ENCODE peak calls at places on chromosomes 12 and 14, in five cellular contexts. O is kidney, V is adipocyte, T is MM.1S, L is HAP-1. J is an unnamed sample.

GRCh38 chr12:119594772-119595445 is 1.3 kb downstream of the TMEM233 start:
- DNase-seq in L (no peak), O (peak; percentile 78), T (no peak), V (no peak), J (peak; percentile 98)

GRCh38 chr14:102630405-102630804 is 38.0 kb downstream of the RCOR1 start:
- DNase-seq in L (no peak), V (no peak), O (no peak), T (no peak), J (peak; percentile 9)

GRCh38 chr12:104526751-104527150 is 70.0 kb downstream of the CHST11 start:
- DNase-seq in T (no peak), O (no peak), L (no peak), V (no peak), J (no peak)

GRCh38 chr14:68249534-68250517 is 430.2 kb downstream of the RAD51B start:
- DNase-seq in T (no peak), L (no peak), O (no peak), V (peak; percentile 77), J (peak; percentile 17)

GRCh38 chr12:77720258-77720657 is 110.4 kb upstream of the NAV3 start:
- DNase-seq in O (no peak), L (no peak), T (no peak), V (no peak), J (no peak)

GRCh38 chr12:103279444-103279843 is 216.3 kb downstream of the C12orf42 start:
- DNase-seq in O (no peak), L (no peak), T (peak; percentile 78), V (no peak), J (no peak)

GRCh38 chr14:22427771-22428228 is 161.2 kb downstream of the DAD1 start:
- DNase-seq in L (peak; percentile 21), V (peak; percentile 94), T (no peak), O (no peak), J (no peak)

GRCh38 chr12:16458521-16459078 is 111.2 kb downstream of the MGST1 start:
- DNase-seq in O (no peak), T (no peak), L (no peak), V (no peak), J (no peak)

GRCh38 chr12:52243774-52244614 is 11.0 kb downstream of the KRT7 start:
- DNase-seq in L (no peak), O (peak; percentile 96), V (peak; percentile 93), T (peak; percentile 10), J (peak; percentile 84)

GRCh38 chr12:72692338-72692737 is 420.2 kb downstream of the TRHDE start:
- DNase-seq in L (peak; percentile 27), T (no peak), V (no peak), O (no peak), J (no peak)
- H3K4me1 ChIP-seq in L (peaks cover 20% of the 10 kb centered on the region), T (no peaks in the 10 kb centered on the region), V (no peaks in the 10 kb centered on the region), O (no peaks in the 10 kb centered on the region), J (no peaks in the 10 kb centered on the region)

DNA sequence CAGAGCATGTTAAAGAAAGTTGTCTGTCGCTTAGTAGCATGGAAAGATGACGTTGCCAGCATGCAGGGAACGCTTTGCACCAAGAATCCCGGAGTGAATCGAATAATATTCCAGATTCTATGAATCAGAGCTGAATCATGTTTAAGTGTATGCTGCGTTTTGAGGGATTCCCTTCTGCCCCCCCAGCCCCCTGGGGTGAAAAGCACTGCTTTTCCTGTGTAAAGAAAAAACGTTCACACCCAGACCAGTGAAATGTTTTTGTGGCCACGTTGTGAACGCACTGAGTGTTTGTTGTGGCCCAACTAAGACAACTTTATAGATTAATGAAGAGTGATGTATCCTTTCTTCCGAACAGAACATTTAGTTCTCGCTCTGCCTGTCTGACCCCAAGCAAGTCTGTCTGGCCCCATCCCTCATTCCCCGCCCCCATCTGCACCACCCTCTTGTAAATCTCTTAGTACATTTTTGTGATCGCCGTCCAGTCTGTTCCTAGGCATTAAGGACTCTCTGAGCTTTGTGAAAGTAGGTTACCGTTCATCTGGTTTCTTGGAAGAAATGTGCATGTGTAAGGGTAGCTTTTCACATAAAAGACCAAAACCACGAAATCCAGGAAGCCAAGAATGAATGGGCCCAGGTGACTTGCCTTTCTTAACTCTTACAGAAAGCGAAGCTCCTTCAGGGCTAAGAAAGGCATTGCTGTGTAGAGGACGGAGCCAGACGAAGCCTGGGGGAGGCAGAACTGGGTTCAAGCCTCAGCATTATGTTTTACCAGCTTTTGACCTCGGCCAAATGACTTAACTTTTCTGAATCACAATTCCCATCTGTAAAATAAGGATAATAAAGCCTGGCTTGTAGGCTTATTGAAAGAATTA is 103.1 kb downstream of the SAMD4A start:
- DNase-seq in T (no peak), L (peak; percentile 71), O (peak; percentile 76), V (peak; percentile 40), J (no peak)
- H3K4me3 ChIP-seq in T (no peak overlapping the region), L (no peak overlapping the region), O (no peak overlapping the region), V (peak overlapping the region; percentile 48), J (no peak overlapping the region)

DNA sequence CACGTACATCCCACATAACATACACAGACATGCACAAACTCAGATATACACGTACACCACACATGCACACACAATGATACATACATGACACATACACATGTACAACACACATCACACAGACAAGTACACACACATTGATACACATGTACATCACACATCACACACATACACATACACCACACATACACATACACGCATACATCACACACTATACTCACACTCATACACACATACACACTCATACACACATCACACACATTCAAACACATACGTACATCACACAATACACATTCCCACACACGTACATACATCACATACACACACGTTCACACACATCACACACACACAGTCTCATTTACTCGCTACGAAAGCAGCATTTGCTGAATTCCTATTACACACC is 4.5 kb downstream of the ZNF605 start:
- DNase-seq in L (no peak), T (no peak), O (no peak), V (no peak), J (no peak)
- H3K9me3 ChIP-seq in L (no peaks in the 10 kb centered on the region), T (no peaks in the 10 kb centered on the region), O (peaks cover 12% of the 10 kb centered on the region), V (peaks cover 70% of the 10 kb centered on the region), J (peaks cover 14% of the 10 kb centered on the region)

DNA sequence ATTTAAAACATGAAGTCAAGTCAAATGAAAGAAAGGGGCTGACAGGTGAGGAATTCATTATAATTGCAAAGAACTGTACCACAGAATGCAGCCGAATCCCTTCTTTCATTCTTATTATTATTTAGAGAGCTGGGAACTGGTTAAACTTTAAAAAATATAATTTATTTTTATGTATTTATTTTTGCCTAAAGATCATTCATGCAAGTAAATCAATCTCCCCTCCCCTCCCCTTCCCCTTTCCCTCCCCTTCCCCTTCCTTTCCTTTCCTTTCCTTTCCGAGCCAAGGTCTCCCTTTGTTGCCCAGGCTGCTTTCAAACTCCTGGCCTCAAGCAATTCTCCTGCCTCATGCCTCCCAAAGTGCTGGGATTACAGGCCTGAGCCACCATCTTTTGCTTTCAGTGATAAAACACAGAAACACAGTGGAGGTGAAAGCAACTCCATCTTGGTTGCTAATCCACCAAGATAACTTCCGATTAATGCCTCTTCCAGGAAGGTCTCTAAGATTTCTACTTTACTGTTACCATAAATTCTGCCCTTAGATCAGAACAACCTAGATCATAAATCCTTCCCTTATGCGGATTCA is 6.0 kb upstream of the UBC start:
- DNase-seq in L (peak; percentile 44), T (no peak), V (no peak), O (no peak), J (no peak)
- H3K4me1 ChIP-seq in L (peaks cover 52% of the 10 kb centered on the region), T (peaks cover 24% of the 10 kb centered on the region), V (peaks cover 33% of the 10 kb centered on the region), O (peaks cover 26% of the 10 kb centered on the region), J (peaks cover 22% of the 10 kb centered on the region)

DNA sequence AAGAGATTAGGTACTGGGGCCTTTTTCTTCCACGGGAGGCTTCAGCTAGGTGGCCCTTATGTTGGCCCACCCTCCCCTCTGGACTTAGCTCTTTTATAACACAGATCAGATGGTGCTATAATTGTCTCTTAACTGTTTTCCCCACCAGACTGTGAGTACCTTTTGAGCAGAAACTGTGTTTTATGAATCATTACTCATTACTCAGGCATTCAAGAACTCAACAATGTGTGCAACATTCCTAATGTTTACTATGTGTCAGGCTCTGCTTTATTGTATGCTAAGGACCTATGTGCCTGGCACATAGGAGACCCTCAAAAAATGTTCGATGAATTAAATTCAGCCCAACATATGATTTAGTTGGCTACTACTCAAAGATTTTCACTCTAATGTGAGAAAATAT is 113.2 kb downstream of the RMST start:
- DNase-seq in V (no peak), T (no peak), O (no peak), L (no peak), J (no peak)
- H3K4me3 ChIP-seq in V (no peak overlapping the region), T (no peak overlapping the region), O (no peak overlapping the region), L (no peak overlapping the region), J (no peak overlapping the region)

GRCh38 chr14:71121711-71122110 is 214.5 kb downstream of the PCNX1 start:
- DNase-seq in L (no peak), T (no peak), O (no peak), V (no peak), J (no peak)
- H3K9me3 ChIP-seq in L (no peaks in the 10 kb centered on the region), T (no peaks in the 10 kb centered on the region), O (no peaks in the 10 kb centered on the region), V (no peaks in the 10 kb centered on the region), J (no peaks in the 10 kb centered on the region)

DNA sequence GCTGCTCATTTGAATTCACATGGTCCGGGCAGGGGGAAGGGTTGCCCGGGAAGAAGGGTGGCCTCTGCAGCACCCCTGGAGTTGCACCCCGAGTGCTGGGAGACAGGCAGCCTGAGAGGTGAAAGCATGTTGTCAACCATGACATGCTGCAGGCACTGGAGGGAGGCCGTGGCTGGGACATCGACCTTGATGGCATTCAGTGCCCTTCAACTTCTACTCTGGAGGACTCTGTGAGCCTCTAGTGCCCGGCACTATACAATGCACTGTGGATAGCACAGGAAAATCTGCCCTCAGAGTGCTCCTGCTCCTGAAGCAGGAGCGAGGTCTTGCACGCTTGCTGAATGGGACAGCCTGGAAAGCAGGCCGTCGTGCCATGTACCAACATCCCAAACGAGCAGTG is 359.3 kb upstream of the FKBP4 start:
- DNase-seq in V (no peak), L (no peak), T (no peak), O (no peak), J (no peak)
- H3K4me1 ChIP-seq in V (peaks cover 23% of the 10 kb centered on the region), L (no peaks in the 10 kb centered on the region), T (no peaks in the 10 kb centered on the region), O (no peaks in the 10 kb centered on the region), J (no peaks in the 10 kb centered on the region)

GRCh38 chr12:94872007-94872653 is 131.4 kb downstream of the NDUFA12 start:
- DNase-seq in V (no peak), O (peak; percentile 70), T (no peak), L (peak; percentile 54), J (no peak)
- H3K4me3 ChIP-seq in V (no peak overlapping the region), O (no peak overlapping the region), T (peak overlapping the region; percentile 78), L (peak overlapping the region; percentile 55), J (no peak overlapping the region)

GRCh38 chr12:56776654-56777053 is 13.5 kb downstream of the HSD17B6 start:
- DNase-seq in T (no peak), V (no peak), O (no peak), L (no peak), J (no peak)
- H3K9me3 ChIP-seq in T (no peaks in the 10 kb centered on the region), V (no peaks in the 10 kb centered on the region), O (no peaks in the 10 kb centered on the region), L (no peaks in the 10 kb centered on the region), J (no peaks in the 10 kb centered on the region)

J was measured in SJCRH30.